ENCODE peak calls at places on chromosomes 7 and 10, in nine cellular contexts. L is RWPE1, V is foreskin fibroblast, J is endothelial cell, D is AG04449, F is right atrium auricular region, P is lower lobe of right lung, U is prostate gland, Q is A549. B is an unnamed sample.

GRCh38 chr7:1193593-1194424 is 33.8 kb upstream of the ZFAND2A start:
- DNase-seq in V (peak; percentile 54), D (no peak), F (no peak), Q (peak; percentile 65), U (peak; percentile 46), J (peak; percentile 43), P (no peak), L (peak; percentile 72), B (peak; percentile 45)

GRCh38 chr10:103066141-103067098 is 126.7 kb downstream of the NT5C2 start:
- DNase-seq in U (no peak), L (no peak), Q (no peak), J (no peak), F (no peak), V (peak; percentile 17), P (no peak), D (no peak), B (no peak)

GRCh38 chr10:734481-734880 is 45.0 kb upstream of the DIP2C start:
- DNase-seq in F (no peak), Q (no peak), D (no peak), P (no peak), J (no peak), L (no peak), U (no peak), V (no peak), B (peak; percentile 34)

GRCh38 chr7:104950754-104951153 is 63.3 kb upstream of the KMT2E start:
- DNase-seq in F (no peak), L (no peak), D (no peak), J (no peak), U (no peak), Q (no peak), P (no peak), V (no peak), B (no peak)

GRCh38 chr10:97522071-97522470 is 23.3 kb downstream of the UBTD1 start:
- DNase-seq in D (no peak), P (no peak), F (no peak), V (no peak), J (no peak), L (no peak), Q (no peak), U (no peak), B (no peak)

GRCh38 chr10:115141254-115141653 is 48.1 kb downstream of the ATRNL1 start:
- DNase-seq in U (no peak), J (no peak), Q (no peak), V (no peak), D (no peak), P (no peak), F (no peak), L (peak; percentile 20), B (peak; percentile 26)

GRCh38 chr10:15200626-15201025 is 32.1 kb upstream of the NMT2 start:
- DNase-seq in J (no peak), U (no peak), P (no peak), D (peak; percentile 33), F (no peak), Q (peak; percentile 73), L (peak; percentile 87), V (peak; percentile 80), B (peak; percentile 88)

GRCh38 chr7:28768577-28769147 is 189.5 kb downstream of the TRIL start:
- DNase-seq in L (peak; percentile 11), Q (no peak), V (peak; percentile 86), J (no peak), U (no peak), P (no peak), D (no peak), F (no peak), B (no peak)

GRCh38 chr10:113059001-113059780 is 109.1 kb downstream of the TCF7L2 start:
- DNase-seq in U (no peak), V (peak; percentile 61), D (no peak), J (no peak), L (no peak), Q (no peak), P (no peak), F (no peak), B (no peak)

GRCh38 chr7:101977249-101977648 is 159.8 kb downstream of the CUX1 start:
- DNase-seq in V (no peak), P (no peak), L (no peak), U (no peak), F (no peak), D (no peak), J (no peak), Q (no peak), B (no peak)

GRCh38 chr7:136726460-136726859 is 142.0 kb upstream of the CHRM2 start:
- DNase-seq in Q (no peak), J (no peak), D (no peak), F (no peak), P (no peak), V (no peak), U (no peak), L (no peak), B (no peak)

DNA sequence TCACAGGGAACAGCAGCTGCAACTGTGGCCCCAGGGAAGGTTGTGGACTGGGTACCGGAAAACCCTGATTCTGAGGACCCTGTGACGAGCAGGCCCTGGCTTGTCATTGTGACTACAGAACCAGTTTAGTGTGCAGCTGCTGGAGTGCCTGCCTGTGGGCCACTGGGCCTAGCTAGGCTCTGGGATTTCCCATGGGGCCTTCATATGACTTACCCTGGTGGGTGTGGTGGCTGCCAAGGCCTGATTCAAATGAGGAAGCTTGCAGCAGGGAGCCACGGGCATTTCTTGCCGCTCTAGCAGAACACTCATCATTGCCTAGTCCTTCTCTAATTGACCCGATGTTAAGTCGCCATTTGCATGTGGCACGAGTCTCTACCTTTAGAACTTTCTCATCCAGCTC is 14.7 kb upstream of the CAMK2G start:
- DNase-seq in L (peak; percentile 86), D (peak; percentile 64), P (peak; percentile 83), F (no peak), V (no peak), U (peak; percentile 90), Q (no peak), J (no peak), B (no peak)
- TF ChIP-seq CTCF in L (no peak), D (no peak), P (no peak), F (no peak), V (no peak), U (no peak), Q (no peak), J (no peak), B (no peak)

GRCh38 chr7:133853706-133854276 is 273.3 kb upstream of the LRGUK start:
- DNase-seq in L (peak; percentile 59), P (peak; percentile 41), Q (peak; percentile 50), F (no peak), V (peak; percentile 80), D (peak; percentile 82), J (peak; percentile 34), U (peak; percentile 62), B (peak; percentile 91)
- TF ChIP-seq CTCF in L (peak; percentile 40), P (peak; percentile 16), Q (peak; percentile 67), F (peak; percentile 37), V (peak; percentile 32), D (peak; percentile 37), J (peak; percentile 47), U (peak; percentile 30), B (peak; percentile 78)

DNA sequence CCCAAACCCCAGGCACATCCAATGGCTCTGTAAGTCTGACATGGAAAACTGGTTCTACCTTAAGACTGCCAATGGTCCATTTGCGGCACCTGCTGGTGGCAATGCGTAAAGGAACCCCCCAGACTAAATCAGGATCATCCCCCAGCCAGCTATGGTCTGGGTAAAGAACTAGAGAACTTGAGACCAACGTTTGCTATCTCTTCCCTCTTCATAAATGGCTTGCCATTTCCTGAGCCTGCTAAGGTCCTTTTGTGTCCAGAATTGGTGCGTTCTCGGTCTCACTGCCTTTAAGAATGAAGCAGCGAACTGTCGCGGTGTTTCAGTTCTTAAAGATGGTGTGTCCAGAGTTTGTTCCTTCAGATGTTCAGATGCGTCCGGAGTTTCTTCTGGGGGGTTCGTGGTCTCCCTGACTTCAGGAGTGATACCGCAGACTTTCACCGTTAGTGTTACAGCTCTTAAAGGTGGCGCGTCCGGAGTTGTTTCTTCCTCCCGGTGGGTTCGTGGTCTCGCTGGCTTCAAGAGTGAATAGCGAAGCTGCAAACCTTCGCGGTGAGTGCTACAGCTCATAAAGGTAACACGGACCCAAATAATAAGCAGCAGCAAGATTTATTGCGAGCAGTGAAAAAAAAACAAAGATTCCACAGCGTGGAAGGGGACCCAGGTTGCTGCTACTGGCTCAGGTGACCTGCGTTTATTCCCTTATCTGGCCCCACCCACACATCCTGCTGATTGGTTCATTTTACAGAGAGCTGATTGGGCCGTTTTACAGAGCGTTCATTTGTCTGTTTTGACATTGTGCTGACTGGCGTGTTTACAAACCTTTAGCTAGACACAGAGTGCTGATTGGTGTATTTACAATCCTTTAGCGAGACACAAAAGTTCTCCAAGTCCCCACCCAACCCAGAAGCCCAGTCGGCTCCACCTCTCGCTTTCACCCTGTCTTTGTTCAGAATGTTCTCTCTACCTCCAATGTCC is 95.4 kb downstream of the ELMO1 start:
- DNase-seq in V (no peak), L (no peak), P (no peak), D (no peak), Q (no peak), F (no peak), J (no peak), U (no peak), B (no peak)
- TF ChIP-seq CTCF in V (no peak), L (no peak), P (peak; percentile 39), D (no peak), Q (peak; percentile 27), F (no peak), J (no peak), U (no peak), B (no peak)

DNA sequence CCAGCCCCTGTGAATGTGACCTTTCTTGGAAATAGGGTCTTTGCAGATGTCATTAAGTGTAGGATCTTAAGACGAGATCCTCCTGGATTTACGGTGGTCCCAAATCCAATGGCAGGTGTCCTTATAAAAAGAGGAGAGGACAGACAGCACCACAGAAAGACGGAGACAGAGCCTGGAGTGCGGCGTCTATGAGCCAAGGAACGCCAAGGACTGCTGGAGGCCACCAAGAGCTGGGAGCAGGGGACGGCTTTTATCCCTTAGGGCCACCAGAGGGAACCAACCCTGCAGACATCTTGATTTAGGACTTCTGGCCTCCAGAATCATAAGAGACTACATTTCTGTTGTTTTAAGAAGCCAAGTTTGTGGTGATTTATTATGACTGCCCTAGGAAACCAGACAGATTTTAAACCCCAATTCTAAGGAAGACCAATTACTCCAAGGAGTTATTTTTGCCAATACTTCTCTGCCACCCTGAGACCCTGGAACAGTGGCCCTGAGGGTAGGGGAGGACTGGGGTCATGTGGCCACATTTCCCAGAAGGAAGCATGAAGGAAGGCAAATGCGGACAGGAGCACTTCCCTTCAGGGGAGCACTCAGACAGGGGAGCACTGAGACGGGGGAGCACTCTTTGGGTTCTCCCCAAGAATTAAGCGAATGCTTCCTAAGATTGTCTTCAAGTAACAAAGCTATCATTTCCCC is 67.6 kb downstream of the CHST15 start:
- DNase-seq in P (no peak), F (no peak), L (no peak), U (no peak), J (peak; percentile 21), V (peak; percentile 29), D (no peak), Q (no peak), B (peak; percentile 44)
- TF ChIP-seq CTCF in P (peak; percentile 38), F (peak; percentile 51), L (no peak), U (peak; percentile 52), J (no peak), V (peak; percentile 17), D (peak; percentile 13), Q (peak; percentile 24), B (peak; percentile 72)

B was measured in HFFc6.